ENCODE peak calls at places on chromosomes 1 and 21, in six cellular contexts. J is activated T-cell treated with anti-CD3 and anti-CD28 coated beads for 24 hours, Y is NCI-H460, K is DMS153, P is hepatocyte, T is right atrium auricular region. D is an unnamed sample.

GRCh38 chr1:93021539-93022134 is 57.4 kb upstream of the MTF2 start:
- DNase-seq in Y (peak), P (peak), J (no peak), T (no peak), K (peak), D (peak)

GRCh38 chr1:168454211-168454815 is 89.5 kb downstream of the XCL2 start:
- DNase-seq in P (no peak), J (no peak), K (no peak), T (no peak), Y (no peak), D (no peak)

GRCh38 chr1:212782422-212783154 is 9.0 kb downstream of the NSL1 start:
- DNase-seq in J (no peak), K (peak), T (no peak), P (peak), Y (peak), D (no peak)

GRCh38 chr1:22256213-22256512 is 113.3 kb upstream of the WNT4 start:
- DNase-seq in J (no peak), P (no peak), T (no peak), Y (no peak), K (no peak), D (no peak)

GRCh38 chr1:14928886-14929546 is 224.5 kb upstream of the TMEM51 start:
- DNase-seq in T (no peak), Y (no peak), K (no peak), P (no peak), J (no peak), D (no peak)

GRCh38 chr21:30425826-30426225 is at the start of gene KRTAP13-3:
- DNase-seq in Y (no peak), J (no peak), T (no peak), P (no peak), K (no peak), D (no peak)

GRCh38 chr1:228361314-228362140 is 45.1 kb downstream of the TRIM11 start:
- DNase-seq in Y (no peak), K (no peak), J (no peak), P (no peak), T (no peak), D (no peak)

GRCh38 chr1:91545506-91546300 is 45.1 kb downstream of the CDC7 start:
- DNase-seq in K (no peak), T (no peak), J (no peak), Y (no peak), P (no peak), D (no peak)

GRCh38 chr1:100834779-100835645 is 59.6 kb downstream of the EXTL2 start:
- DNase-seq in Y (no peak), J (no peak), P (no peak), K (no peak), T (no peak), D (no peak)